ENCODE peak calls at places on chromosomes 4 and X, in nine cellular contexts. One of them, this sample, is unnamed.

GRCh38 chr4:11105715-11106114 is 323.0 kb downstream of the HS3ST1 start:
- DNase-seq in mucosa of descending colon: no peak
- DNase-seq in choroid plexus epithelial cell: no peak
- DNase-seq in progenitor cell of endocrine pancreas: no peak
- DNase-seq in activated CD8-positive, alpha-beta T cell treated with anti-CD3 and anti-CD28 coated beads for 36 hours: no peak
- DNase-seq in body of pancreas: no peak
- DNase-seq in thoracic aorta: no peak
- DNase-seq in HCT116: no peak
- DNase-seq in HFFc6: no peak
- DNase-seq in this sample: no peak

GRCh38 chrX:117969337-117969736 is 147.3 kb downstream of the KLHL13 start:
- DNase-seq in mucosa of descending colon: no peak
- DNase-seq in choroid plexus epithelial cell: no peak
- DNase-seq in progenitor cell of endocrine pancreas: no peak
- DNase-seq in activated CD8-positive, alpha-beta T cell treated with anti-CD3 and anti-CD28 coated beads for 36 hours: no peak
- DNase-seq in body of pancreas: no peak
- DNase-seq in thoracic aorta: no peak
- DNase-seq in HCT116: no peak
- DNase-seq in HFFc6: no peak
- DNase-seq in this sample: no peak

GRCh38 chr4:76637704-76638361 is 202.8 kb downstream of the SHROOM3 start:
- DNase-seq in mucosa of descending colon: no peak
- DNase-seq in choroid plexus epithelial cell: no peak
- DNase-seq in progenitor cell of endocrine pancreas: no peak
- DNase-seq in activated CD8-positive, alpha-beta T cell treated with anti-CD3 and anti-CD28 coated beads for 36 hours: no peak
- DNase-seq in body of pancreas: no peak
- DNase-seq in thoracic aorta: no peak
- DNase-seq in HCT116: peak; percentile 35
- DNase-seq in HFFc6: peak; percentile 54
- DNase-seq in this sample: no peak

GRCh38 chr4:102734591-102735385 is 26.0 kb downstream of the MANBA start:
- DNase-seq in mucosa of descending colon: no peak
- DNase-seq in choroid plexus epithelial cell: peak; percentile 41
- DNase-seq in progenitor cell of endocrine pancreas: no peak
- DNase-seq in activated CD8-positive, alpha-beta T cell treated with anti-CD3 and anti-CD28 coated beads for 36 hours: peak; percentile 41
- DNase-seq in body of pancreas: peak; percentile 27
- DNase-seq in thoracic aorta: no peak
- DNase-seq in HCT116: no peak
- DNase-seq in HFFc6: peak; percentile 58
- DNase-seq in this sample: peak; percentile 69

GRCh38 chr4:91147067-91147466 is 1019.9 kb downstream of the CCSER1 start:
- DNase-seq in mucosa of descending colon: peak; percentile 19
- DNase-seq in choroid plexus epithelial cell: no peak
- DNase-seq in progenitor cell of endocrine pancreas: no peak
- DNase-seq in activated CD8-positive, alpha-beta T cell treated with anti-CD3 and anti-CD28 coated beads for 36 hours: no peak
- DNase-seq in body of pancreas: no peak
- DNase-seq in thoracic aorta: no peak
- DNase-seq in HCT116: no peak
- DNase-seq in HFFc6: no peak
- DNase-seq in this sample: no peak

GRCh38 chr4:119080721-119081541 is 54.7 kb upstream of the MYOZ2 start:
- DNase-seq in mucosa of descending colon: no peak
- DNase-seq in choroid plexus epithelial cell: no peak
- DNase-seq in progenitor cell of endocrine pancreas: no peak
- DNase-seq in activated CD8-positive, alpha-beta T cell treated with anti-CD3 and anti-CD28 coated beads for 36 hours: no peak
- DNase-seq in body of pancreas: no peak
- DNase-seq in thoracic aorta: no peak
- DNase-seq in HCT116: no peak
- DNase-seq in HFFc6: peak; percentile 31
- DNase-seq in this sample: no peak

GRCh38 chr4:40621592-40622512 is 7.8 kb downstream of the RBM47 start:
- DNase-seq in mucosa of descending colon: peak; percentile 66
- DNase-seq in choroid plexus epithelial cell: peak; percentile 98
- DNase-seq in progenitor cell of endocrine pancreas: no peak
- DNase-seq in activated CD8-positive, alpha-beta T cell treated with anti-CD3 and anti-CD28 coated beads for 36 hours: peak; percentile 18
- DNase-seq in body of pancreas: peak; percentile 89
- DNase-seq in thoracic aorta: no peak
- DNase-seq in HCT116: peak; percentile 79
- DNase-seq in HFFc6: peak; percentile 89
- DNase-seq in this sample: peak; percentile 56

GRCh38 chr4:740011-740410 is 34.4 kb downstream of the PCGF3 start:
- DNase-seq in mucosa of descending colon: no peak
- DNase-seq in choroid plexus epithelial cell: no peak
- DNase-seq in progenitor cell of endocrine pancreas: no peak
- DNase-seq in activated CD8-positive, alpha-beta T cell treated with anti-CD3 and anti-CD28 coated beads for 36 hours: no peak
- DNase-seq in body of pancreas: no peak
- DNase-seq in thoracic aorta: no peak
- DNase-seq in HCT116: no peak
- DNase-seq in HFFc6: no peak
- DNase-seq in this sample: no peak

GRCh38 chrX:153948847-153949819 is 4.7 kb upstream of the RENBP start:
- DNase-seq in mucosa of descending colon: no peak
- DNase-seq in choroid plexus epithelial cell: no peak
- DNase-seq in progenitor cell of endocrine pancreas: no peak
- DNase-seq in activated CD8-positive, alpha-beta T cell treated with anti-CD3 and anti-CD28 coated beads for 36 hours: no peak
- DNase-seq in body of pancreas: no peak
- DNase-seq in thoracic aorta: no peak
- DNase-seq in HCT116: no peak
- DNase-seq in HFFc6: no peak
- DNase-seq in this sample: no peak

GRCh38 chrX:56788717-56789122 is 59.7 kb downstream of the NBDY start:
- DNase-seq in mucosa of descending colon: no peak
- DNase-seq in choroid plexus epithelial cell: peak; percentile 40
- DNase-seq in progenitor cell of endocrine pancreas: no peak
- DNase-seq in activated CD8-positive, alpha-beta T cell treated with anti-CD3 and anti-CD28 coated beads for 36 hours: no peak
- DNase-seq in body of pancreas: peak; percentile 34
- DNase-seq in thoracic aorta: no peak
- DNase-seq in HCT116: no peak
- DNase-seq in HFFc6: peak; percentile 5
- DNase-seq in this sample: no peak

GRCh38 chr4:111031180-111031579 is 408.3 kb upstream of the PITX2 start:
- DNase-seq in mucosa of descending colon: no peak
- DNase-seq in choroid plexus epithelial cell: no peak
- DNase-seq in progenitor cell of endocrine pancreas: no peak
- DNase-seq in activated CD8-positive, alpha-beta T cell treated with anti-CD3 and anti-CD28 coated beads for 36 hours: no peak
- DNase-seq in body of pancreas: no peak
- DNase-seq in thoracic aorta: no peak
- DNase-seq in HCT116: no peak
- DNase-seq in HFFc6: peak; percentile 62
- DNase-seq in this sample: no peak

GRCh38 chr4:115841873-115842272 is 728.5 kb upstream of the NDST4 start:
- DNase-seq in mucosa of descending colon: no peak
- DNase-seq in choroid plexus epithelial cell: no peak
- DNase-seq in progenitor cell of endocrine pancreas: no peak
- DNase-seq in activated CD8-positive, alpha-beta T cell treated with anti-CD3 and anti-CD28 coated beads for 36 hours: no peak
- DNase-seq in body of pancreas: no peak
- DNase-seq in thoracic aorta: no peak
- DNase-seq in HCT116: no peak
- DNase-seq in HFFc6: no peak
- DNase-seq in this sample: no peak

DNA sequence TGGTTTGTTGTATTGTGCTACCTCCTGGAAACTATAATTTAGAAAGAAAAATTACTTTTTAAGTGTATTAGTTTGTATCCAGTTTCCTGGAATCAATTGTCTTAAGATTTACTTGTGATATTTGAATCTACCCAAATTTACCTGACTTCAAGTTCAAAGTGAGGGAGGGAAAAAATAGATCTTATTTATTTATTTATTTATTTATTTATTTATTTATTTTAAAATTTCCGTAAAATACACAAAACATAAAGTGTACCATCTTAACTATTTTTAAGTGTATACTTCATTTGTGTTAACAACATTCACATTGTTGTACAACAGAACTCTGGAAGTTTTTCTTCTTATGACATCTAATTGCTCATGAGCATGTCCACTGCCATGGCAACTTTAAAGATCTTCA is 356.0 kb downstream of the DACH2 start:
- DNase-seq in mucosa of descending colon: no peak
- DNase-seq in choroid plexus epithelial cell: no peak
- DNase-seq in progenitor cell of endocrine pancreas: no peak
- DNase-seq in activated CD8-positive, alpha-beta T cell treated with anti-CD3 and anti-CD28 coated beads for 36 hours: no peak
- DNase-seq in body of pancreas: no peak
- DNase-seq in thoracic aorta: no peak
- DNase-seq in HCT116: no peak
- DNase-seq in HFFc6: no peak
- DNase-seq in this sample: no peak
- TF ChIP-seq CTCF in mucosa of descending colon: no peak
- TF ChIP-seq CTCF in choroid plexus epithelial cell: no peak
- TF ChIP-seq CTCF in progenitor cell of endocrine pancreas: no peak
- TF ChIP-seq CTCF in activated CD8-positive, alpha-beta T cell treated with anti-CD3 and anti-CD28 coated beads for 36 hours: no peak
- TF ChIP-seq CTCF in body of pancreas: no peak
- TF ChIP-seq CTCF in thoracic aorta: no peak
- TF ChIP-seq CTCF in HCT116: no peak
- TF ChIP-seq CTCF in HFFc6: no peak
- TF ChIP-seq CTCF in this sample: no peak

DNA sequence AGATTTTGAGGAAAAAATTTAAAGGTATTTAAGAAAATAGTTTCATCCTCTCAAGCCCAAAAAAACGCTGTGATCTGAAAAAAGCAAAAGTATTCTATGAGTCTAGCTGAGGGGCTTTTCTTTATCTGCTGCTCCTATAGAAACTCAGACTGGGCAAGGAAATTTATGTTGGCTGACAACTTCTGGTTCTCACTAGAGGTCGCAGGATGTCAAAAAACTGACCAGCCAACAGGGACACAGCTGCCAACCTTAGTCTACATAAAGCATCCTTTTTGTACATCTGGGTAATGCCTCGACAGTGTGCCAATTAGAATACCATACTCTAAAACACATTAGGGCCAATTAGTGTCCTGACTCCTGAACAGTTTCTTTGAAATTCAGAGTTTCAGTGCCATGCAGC is 8.8 kb upstream of the TLL1 start:
- DNase-seq in mucosa of descending colon: no peak
- DNase-seq in choroid plexus epithelial cell: no peak
- DNase-seq in progenitor cell of endocrine pancreas: no peak
- DNase-seq in activated CD8-positive, alpha-beta T cell treated with anti-CD3 and anti-CD28 coated beads for 36 hours: no peak
- DNase-seq in body of pancreas: no peak
- DNase-seq in thoracic aorta: no peak
- DNase-seq in HCT116: no peak
- DNase-seq in HFFc6: no peak
- DNase-seq in this sample: no peak
- TF ChIP-seq CTCF in mucosa of descending colon: no peak
- TF ChIP-seq CTCF in choroid plexus epithelial cell: peak; percentile 10
- TF ChIP-seq CTCF in progenitor cell of endocrine pancreas: no peak
- TF ChIP-seq CTCF in activated CD8-positive, alpha-beta T cell treated with anti-CD3 and anti-CD28 coated beads for 36 hours: no peak
- TF ChIP-seq CTCF in body of pancreas: no peak
- TF ChIP-seq CTCF in thoracic aorta: no peak
- TF ChIP-seq CTCF in HCT116: no peak
- TF ChIP-seq CTCF in HFFc6: no peak
- TF ChIP-seq CTCF in this sample: peak; percentile 4

GRCh38 chr4:17647927-17648326 is 33.5 kb downstream of the MED28 start:
- DNase-seq in mucosa of descending colon: no peak
- DNase-seq in choroid plexus epithelial cell: no peak
- DNase-seq in progenitor cell of endocrine pancreas: no peak
- DNase-seq in activated CD8-positive, alpha-beta T cell treated with anti-CD3 and anti-CD28 coated beads for 36 hours: no peak
- DNase-seq in body of pancreas: no peak
- DNase-seq in thoracic aorta: no peak
- DNase-seq in HCT116: no peak
- DNase-seq in HFFc6: no peak
- DNase-seq in this sample: no peak
- TF ChIP-seq CTCF in mucosa of descending colon: no peak
- TF ChIP-seq CTCF in choroid plexus epithelial cell: peak; percentile 20
- TF ChIP-seq CTCF in progenitor cell of endocrine pancreas: no peak
- TF ChIP-seq CTCF in activated CD8-positive, alpha-beta T cell treated with anti-CD3 and anti-CD28 coated beads for 36 hours: no peak
- TF ChIP-seq CTCF in body of pancreas: no peak
- TF ChIP-seq CTCF in thoracic aorta: no peak
- TF ChIP-seq CTCF in HCT116: peak; percentile 36
- TF ChIP-seq CTCF in HFFc6: peak; percentile 44
- TF ChIP-seq CTCF in this sample: no peak

GRCh38 chr4:18155062-18156041 is 133.8 kb upstream of the LCORL start:
- DNase-seq in mucosa of descending colon: no peak
- DNase-seq in choroid plexus epithelial cell: no peak
- DNase-seq in progenitor cell of endocrine pancreas: no peak
- DNase-seq in activated CD8-positive, alpha-beta T cell treated with anti-CD3 and anti-CD28 coated beads for 36 hours: no peak
- DNase-seq in body of pancreas: no peak
- DNase-seq in thoracic aorta: no peak
- DNase-seq in HCT116: no peak
- DNase-seq in HFFc6: no peak
- DNase-seq in this sample: no peak
- TF ChIP-seq CTCF in mucosa of descending colon: no peak
- TF ChIP-seq CTCF in choroid plexus epithelial cell: no peak
- TF ChIP-seq CTCF in progenitor cell of endocrine pancreas: no peak
- TF ChIP-seq CTCF in activated CD8-positive, alpha-beta T cell treated with anti-CD3 and anti-CD28 coated beads for 36 hours: no peak
- TF ChIP-seq CTCF in body of pancreas: no peak
- TF ChIP-seq CTCF in thoracic aorta: no peak
- TF ChIP-seq CTCF in HCT116: no peak
- TF ChIP-seq CTCF in HFFc6: no peak
- TF ChIP-seq CTCF in this sample: no peak

GRCh38 chr4:149741186-149741831 is 74.3 kb downstream of the IQCM start:
- DNase-seq in mucosa of descending colon: no peak
- DNase-seq in choroid plexus epithelial cell: no peak
- DNase-seq in progenitor cell of endocrine pancreas: no peak
- DNase-seq in activated CD8-positive, alpha-beta T cell treated with anti-CD3 and anti-CD28 coated beads for 36 hours: no peak
- DNase-seq in body of pancreas: no peak
- DNase-seq in thoracic aorta: no peak
- DNase-seq in HCT116: no peak
- DNase-seq in HFFc6: no peak
- DNase-seq in this sample: no peak

GRCh38 chr4:149738156-149738555 is 77.5 kb downstream of the IQCM start:
- DNase-seq in mucosa of descending colon: no peak
- DNase-seq in choroid plexus epithelial cell: no peak
- DNase-seq in progenitor cell of endocrine pancreas: no peak
- DNase-seq in activated CD8-positive, alpha-beta T cell treated with anti-CD3 and anti-CD28 coated beads for 36 hours: no peak
- DNase-seq in body of pancreas: no peak
- DNase-seq in thoracic aorta: no peak
- DNase-seq in HCT116: no peak
- DNase-seq in HFFc6: no peak
- DNase-seq in this sample: no peak

GRCh38 chr4:149735796-149736195 is 79.8 kb downstream of the IQCM start:
- DNase-seq in mucosa of descending colon: no peak
- DNase-seq in choroid plexus epithelial cell: peak; percentile 44
- DNase-seq in progenitor cell of endocrine pancreas: no peak
- DNase-seq in activated CD8-positive, alpha-beta T cell treated with anti-CD3 and anti-CD28 coated beads for 36 hours: no peak
- DNase-seq in body of pancreas: no peak
- DNase-seq in thoracic aorta: no peak
- DNase-seq in HCT116: no peak
- DNase-seq in HFFc6: no peak
- DNase-seq in this sample: no peak
- TF ChIP-seq CTCF in mucosa of descending colon: no peak
- TF ChIP-seq CTCF in choroid plexus epithelial cell: no peak
- TF ChIP-seq CTCF in progenitor cell of endocrine pancreas: no peak
- TF ChIP-seq CTCF in activated CD8-positive, alpha-beta T cell treated with anti-CD3 and anti-CD28 coated beads for 36 hours: no peak
- TF ChIP-seq CTCF in body of pancreas: no peak
- TF ChIP-seq CTCF in thoracic aorta: no peak
- TF ChIP-seq CTCF in HCT116: no peak
- TF ChIP-seq CTCF in HFFc6: no peak
- TF ChIP-seq CTCF in this sample: no peak

DNA sequence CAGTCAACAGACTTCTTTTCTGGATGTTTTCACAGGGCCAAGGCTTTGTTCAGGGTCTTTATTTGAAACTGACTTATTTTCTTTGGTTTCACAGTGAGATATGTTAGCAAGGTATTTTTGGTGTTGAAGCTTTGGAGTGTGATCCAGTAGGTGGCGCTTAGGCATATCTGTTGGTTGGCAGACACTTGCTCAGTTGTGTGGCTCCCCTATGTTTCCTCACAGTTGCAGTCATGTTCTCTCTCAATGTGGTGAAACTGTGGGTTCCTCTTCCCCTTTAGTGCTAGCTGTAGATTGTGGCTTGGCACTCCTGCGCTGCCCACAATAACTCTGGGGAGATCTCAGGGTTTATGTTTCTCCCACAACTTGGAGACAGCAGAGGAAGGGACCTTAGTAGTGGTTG is 460.8 kb downstream of the SLITRK2 start:
- DNase-seq in mucosa of descending colon: no peak
- DNase-seq in choroid plexus epithelial cell: no peak
- DNase-seq in progenitor cell of endocrine pancreas: no peak
- DNase-seq in activated CD8-positive, alpha-beta T cell treated with anti-CD3 and anti-CD28 coated beads for 36 hours: no peak
- DNase-seq in body of pancreas: peak; percentile 2
- DNase-seq in thoracic aorta: no peak
- DNase-seq in HCT116: no peak
- DNase-seq in HFFc6: no peak
- DNase-seq in this sample: no peak
- TF ChIP-seq CTCF in mucosa of descending colon: no peak
- TF ChIP-seq CTCF in choroid plexus epithelial cell: no peak
- TF ChIP-seq CTCF in progenitor cell of endocrine pancreas: peak; percentile 30
- TF ChIP-seq CTCF in activated CD8-positive, alpha-beta T cell treated with anti-CD3 and anti-CD28 coated beads for 36 hours: no peak
- TF ChIP-seq CTCF in body of pancreas: no peak
- TF ChIP-seq CTCF in thoracic aorta: no peak
- TF ChIP-seq CTCF in HCT116: no peak
- TF ChIP-seq CTCF in HFFc6: no peak
- TF ChIP-seq CTCF in this sample: no peak

This sample was measured in GM10248.